ENCODE peak calls at places on chromosomes 2 and 18, in five cellular contexts. F is mammary epithelial cell, G is OCI-LY7, O is astrocyte, R is neuronal stem cell. U is an unnamed sample.

GRCh38 chr2:28160986-28161425 is 231.7 kb upstream of the FOSL2 start:
- DNase-seq in F (peak), G (no peak), O (peak), R (no peak), U (no peak)

GRCh38 chr2:23268467-23269263 is 116.3 kb upstream of the KLHL29 start:
- DNase-seq in F (no peak), G (no peak), O (no peak), R (no peak), U (no peak)

GRCh38 chr2:238203973-238204683 is 633 bp upstream of the ILKAP start:
- DNase-seq in F (no peak), G (peak), O (no peak), R (no peak), U (no peak)

GRCh38 chr18:13616041-13616440 is 110.3 kb downstream of the FAM210A start:
- DNase-seq in F (no peak), G (no peak), O (no peak), R (no peak), U (no peak)

GRCh38 chr2:45131587-45131986 is 122.3 kb upstream of the SIX2 start:
- DNase-seq in F (no peak), G (no peak), O (peak), R (no peak), U (no peak)

GRCh38 chr18:7370812-7371211 is 139.9 kb downstream of the LRRC30 start:
- DNase-seq in F (no peak), G (no peak), O (no peak), R (no peak), U (no peak)

GRCh38 chr18:11150271-11150615 is 874 bp upstream of the PIEZO2 start:
- DNase-seq in F (no peak), G (no peak), O (no peak), R (no peak), U (peak)

GRCh38 chr2:240933966-240934700 is 28.0 kb downstream of the CROCC2 start:
- DNase-seq in F (no peak), G (no peak), O (no peak), R (no peak), U (no peak)

GRCh38 chr2:25283921-25284320 is 57.8 kb downstream of the DNMT3A start:
- DNase-seq in F (no peak), G (no peak), O (no peak), R (no peak), U (no peak)

GRCh38 chr2:25276569-25277465 is 64.9 kb downstream of the DNMT3A start:
- DNase-seq in F (no peak), G (peak), O (no peak), R (no peak), U (peak)

GRCh38 chr2:25281581-25281980 is 60.1 kb downstream of the DNMT3A start:
- DNase-seq in F (no peak), G (no peak), O (no peak), R (no peak), U (no peak)

GRCh38 chr2:25279091-25279651 is 62.6 kb downstream of the DNMT3A start:
- DNase-seq in F (peak), G (peak), O (no peak), R (no peak), U (no peak)

GRCh38 chr2:25280066-25280687 is 61.5 kb downstream of the DNMT3A start:
- DNase-seq in F (no peak), G (no peak), O (no peak), R (no peak), U (no peak)
- H3K4me2 ChIP-seq in F (no peak), G (no peak), O (no peak), R (no peak), U (no peak)

DNA sequence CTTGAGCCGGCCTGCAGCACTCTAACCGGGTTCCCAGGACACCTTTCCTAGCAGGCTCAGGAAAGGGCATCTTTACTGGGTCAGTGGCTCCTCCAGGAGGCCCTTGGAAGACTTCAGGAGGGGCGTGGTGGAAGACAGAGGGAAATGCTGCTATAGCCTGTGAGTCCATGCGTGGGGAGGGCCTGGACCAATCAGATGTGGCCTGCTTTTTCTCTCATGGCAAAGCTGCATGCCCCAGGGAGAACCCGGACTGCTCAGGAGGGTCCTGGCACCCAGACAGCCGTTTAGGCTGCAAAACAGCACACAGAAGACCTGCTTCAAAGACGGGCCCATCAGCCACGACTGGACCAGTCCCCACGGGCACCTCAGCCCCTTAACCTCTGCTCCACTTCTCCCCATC is 84.4 kb downstream of the EIPR1 start:
- DNase-seq in F (no peak), G (no peak), O (no peak), R (no peak), U (no peak)
- H3K4me2 ChIP-seq in F (no peak), G (no peak), O (no peak), R (no peak), U (no peak)

GRCh38 chr2:41719756-41720155 is 328.1 kb upstream of the PKDCC start:
- DNase-seq in F (no peak), G (no peak), O (no peak), R (no peak), U (no peak)

GRCh38 chr2:41718703-41719102 is 329.1 kb upstream of the PKDCC start:
- DNase-seq in F (no peak), G (no peak), O (no peak), R (no peak), U (no peak)

GRCh38 chr2:41717883-41718282 is 329.9 kb upstream of the PKDCC start:
- DNase-seq in F (peak), G (no peak), O (no peak), R (no peak), U (no peak)

GRCh38 chr2:41720702-41721344 is 327.0 kb upstream of the PKDCC start:
- DNase-seq in F (no peak), G (no peak), O (peak), R (no peak), U (no peak)

DNA sequence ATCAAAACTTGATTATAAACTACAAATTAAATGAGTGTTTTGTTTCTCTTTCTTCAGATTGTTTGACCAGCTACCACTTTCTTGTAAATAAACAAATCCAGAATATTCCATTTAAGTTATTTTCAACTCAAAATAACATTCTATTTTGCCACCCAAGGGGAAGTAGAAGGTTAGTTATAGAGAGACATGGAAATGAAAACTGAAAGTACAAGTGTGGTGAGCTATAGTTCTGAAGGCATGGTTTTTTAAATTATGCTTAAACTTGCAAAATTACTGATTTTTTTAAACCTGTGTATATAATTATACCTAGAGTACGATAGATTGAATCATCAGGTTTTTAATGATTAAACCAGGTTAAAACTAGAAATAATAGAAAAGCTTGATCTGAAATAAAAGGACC is 327.5 kb upstream of the PKDCC start:
- DNase-seq in F (no peak), G (no peak), O (no peak), R (no peak), U (no peak)
- H3K4me2 ChIP-seq in F (no peak), G (no peak), O (no peak), R (no peak), U (no peak)

DNA sequence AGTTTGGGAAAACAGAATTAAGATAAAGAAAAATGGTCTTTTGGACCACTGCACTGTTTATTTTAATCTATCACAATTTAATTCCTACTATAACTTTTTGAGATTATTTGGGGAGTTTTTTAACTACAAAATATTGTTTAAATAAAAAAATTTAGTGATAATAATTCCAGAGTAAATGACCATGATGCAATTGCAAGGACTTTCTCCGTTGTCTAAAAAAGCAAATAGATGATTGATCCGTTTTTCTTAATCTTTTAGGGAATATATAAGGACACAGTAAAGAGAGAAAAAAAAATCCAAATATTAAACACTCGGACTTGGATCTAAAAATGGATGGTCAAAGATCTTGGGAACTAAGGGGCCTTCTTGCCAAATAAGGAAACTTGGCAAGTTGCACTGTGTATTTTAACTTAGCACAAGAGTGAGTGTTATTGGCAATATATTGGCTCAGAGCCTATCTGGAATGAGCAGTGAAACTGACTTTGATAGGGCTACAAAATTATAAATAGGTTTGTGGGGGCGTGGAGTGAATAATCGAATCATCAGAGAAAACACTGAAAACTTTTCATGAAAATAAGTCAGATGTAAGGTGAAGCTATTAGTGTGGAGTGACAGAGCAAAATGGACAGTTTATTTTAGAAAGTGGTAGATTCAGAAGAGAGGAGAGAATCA is 2.0 kb downstream of the MAP3K20 start:
- DNase-seq in F (peak), G (no peak), O (peak), R (no peak), U (no peak)
- H3K4me2 ChIP-seq in F (peak), G (peak), O (peak), R (no peak), U (peak)

DNA sequence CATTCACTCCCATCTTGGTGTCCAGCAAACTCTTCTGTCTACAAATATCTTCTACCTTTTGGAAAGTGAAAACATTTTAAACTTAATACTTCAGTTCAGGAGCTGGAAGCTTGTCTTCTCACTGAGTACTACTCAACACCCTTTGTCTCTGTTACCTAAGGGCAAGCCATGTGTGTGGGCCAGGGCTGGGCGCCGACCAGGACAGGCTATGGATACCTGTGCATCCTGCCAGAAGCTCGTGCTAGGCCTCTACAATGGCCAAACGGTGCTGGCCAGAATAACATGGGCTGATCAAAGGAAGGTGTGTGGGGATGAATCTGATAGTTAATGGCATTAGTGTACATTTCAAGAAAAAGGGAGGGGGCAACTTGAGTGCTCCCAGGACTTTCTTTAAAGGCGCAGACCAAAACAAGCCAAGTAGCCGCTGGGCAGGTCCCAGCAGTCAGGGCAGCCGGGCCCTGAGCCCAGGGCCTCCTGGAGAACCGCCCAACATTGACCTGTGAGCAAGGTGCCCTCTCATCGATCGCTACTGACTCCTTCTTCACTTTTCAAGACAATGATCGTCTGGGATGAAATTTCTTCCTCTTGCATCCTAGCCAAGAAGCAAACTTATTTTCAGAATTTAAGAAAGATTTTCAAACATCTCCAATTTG is 29.0 kb upstream of the ID2 start:
- DNase-seq in F (no peak), G (no peak), O (no peak), R (no peak), U (no peak)
- H3K4me2 ChIP-seq in F (no peak), G (peak), O (no peak), R (no peak), U (peak)

GRCh38 chr18:62754026-62754425 is 38.7 kb downstream of the PHLPP1 start:
- DNase-seq in F (no peak), G (no peak), O (no peak), R (no peak), U (no peak)

GRCh38 chr18:62751341-62751821 is 36.0 kb downstream of the PHLPP1 start:
- DNase-seq in F (no peak), G (no peak), O (peak), R (peak), U (peak)

GRCh38 chr18:62755454-62755853 is 40.1 kb downstream of the PHLPP1 start:
- DNase-seq in F (no peak), G (no peak), O (no peak), R (no peak), U (no peak)

GRCh38 chr18:62749389-62749788 is 34.0 kb downstream of the PHLPP1 start:
- DNase-seq in F (no peak), G (no peak), O (no peak), R (no peak), U (no peak)

DNA sequence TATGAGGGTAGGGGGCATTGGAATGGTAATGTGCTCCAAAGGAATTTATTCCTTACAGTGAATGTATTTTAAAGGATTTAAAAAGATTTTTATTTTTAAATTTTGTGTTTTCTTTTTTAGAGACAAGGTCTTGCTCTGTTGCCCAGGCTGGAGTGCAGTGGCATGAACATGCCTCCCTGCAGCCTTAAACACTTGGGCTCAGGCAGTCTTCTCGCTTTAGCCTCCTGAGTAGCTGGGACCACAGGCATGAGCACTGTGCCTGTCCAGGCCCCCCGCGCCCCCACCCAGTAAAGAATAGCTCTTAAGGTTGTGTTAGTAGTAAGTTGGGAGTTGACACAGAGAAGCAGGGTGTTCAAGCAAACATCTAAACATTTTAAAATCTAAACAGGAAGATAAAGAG is 36.6 kb downstream of the PHLPP1 start:
- DNase-seq in F (no peak), G (no peak), O (no peak), R (no peak), U (no peak)
- H3K4me2 ChIP-seq in F (no peak), G (no peak), O (peak), R (no peak), U (peak)

GRCh38 chr2:12456293-12457151 is 260.2 kb upstream of the TRIB2 start:
- DNase-seq in F (peak), G (peak), O (peak), R (no peak), U (peak)
- H3K4me2 ChIP-seq in F (peak), G (peak), O (peak), R (no peak), U (no peak)

GRCh38 chr2:86648696-86649095 is 25.0 kb upstream of the RNF103 start:
- DNase-seq in F (no peak), G (no peak), O (no peak), R (no peak), U (no peak)
- H3K4me2 ChIP-seq in F (no peak), G (no peak), O (no peak), R (no peak), U (no peak)

GRCh38 chr18:54742654-54743053 is 85.6 kb upstream of the RAB27B start:
- DNase-seq in F (peak), G (no peak), O (peak), R (no peak), U (no peak)
- H3K4me2 ChIP-seq in F (no peak), G (no peak), O (peak), R (no peak), U (no peak)